ENCODE peak calls at places on chromosomes 11 and 22, in four cellular contexts. One of them, this sample, is unnamed.

GRCh38 chr11:3879216-3879966 is 23.9 kb downstream of the STIM1 start:
- DNase-seq in astrocyte: no peak
- DNase-seq in psoas muscle: no peak
- DNase-seq in CD8-positive, alpha-beta memory T cell: no peak
- DNase-seq in this sample: no peak

GRCh38 chr22:34808618-34809017 is 257.3 kb upstream of the ISX start:
- DNase-seq in astrocyte: peak
- DNase-seq in psoas muscle: no peak
- DNase-seq in CD8-positive, alpha-beta memory T cell: no peak
- DNase-seq in this sample: no peak

GRCh38 chr11:27930946-27931345 is 177.0 kb downstream of the KIF18A start:
- DNase-seq in astrocyte: no peak
- DNase-seq in psoas muscle: no peak
- DNase-seq in CD8-positive, alpha-beta memory T cell: no peak
- DNase-seq in this sample: no peak

GRCh38 chr22:50224071-50224470 is 20.8 kb downstream of the TUBGCP6 start:
- DNase-seq in astrocyte: no peak
- DNase-seq in psoas muscle: no peak
- DNase-seq in CD8-positive, alpha-beta memory T cell: no peak
- DNase-seq in this sample: no peak

GRCh38 chr11:134818531-134818930 is 406.5 kb upstream of the B3GAT1 start:
- DNase-seq in astrocyte: no peak
- DNase-seq in psoas muscle: no peak
- DNase-seq in CD8-positive, alpha-beta memory T cell: no peak
- DNase-seq in this sample: no peak

GRCh38 chr11:1844221-1845094 is 5.7 kb downstream of the TNNI2 start:
- DNase-seq in astrocyte: no peak
- DNase-seq in psoas muscle: peak
- DNase-seq in CD8-positive, alpha-beta memory T cell: peak
- DNase-seq in this sample: no peak

GRCh38 chr11:18757742-18758294 is 31.8 kb upstream of the IGSF22 start:
- DNase-seq in astrocyte: peak
- DNase-seq in psoas muscle: no peak
- DNase-seq in CD8-positive, alpha-beta memory T cell: no peak
- DNase-seq in this sample: no peak

GRCh38 chr22:38937036-38937435 is 20.4 kb upstream of the APOBEC3A start:
- DNase-seq in astrocyte: no peak
- DNase-seq in psoas muscle: no peak
- DNase-seq in CD8-positive, alpha-beta memory T cell: no peak
- DNase-seq in this sample: no peak

GRCh38 chr22:30841264-30841663 is 127.3 kb downstream of the MORC2 start:
- DNase-seq in astrocyte: no peak
- DNase-seq in psoas muscle: no peak
- DNase-seq in CD8-positive, alpha-beta memory T cell: no peak
- DNase-seq in this sample: no peak

GRCh38 chr11:94895971-94896370 is 77.4 kb downstream of the CWC15 start:
- DNase-seq in astrocyte: peak
- DNase-seq in psoas muscle: peak
- DNase-seq in CD8-positive, alpha-beta memory T cell: no peak
- DNase-seq in this sample: no peak

GRCh38 chr11:120324932-120325810 is at the start of gene TLCD5:
- DNase-seq in astrocyte: peak
- DNase-seq in psoas muscle: peak
- DNase-seq in CD8-positive, alpha-beta memory T cell: peak
- DNase-seq in this sample: peak

GRCh38 chr11:1049431-1049891 is 12.9 kb upstream of the MUC6 start:
- DNase-seq in astrocyte: no peak
- DNase-seq in psoas muscle: peak
- DNase-seq in CD8-positive, alpha-beta memory T cell: no peak
- DNase-seq in this sample: no peak

GRCh38 chr11:2881974-2882362 is 3.6 kb downstream of the CDKN1C start:
- DNase-seq in astrocyte: no peak
- DNase-seq in psoas muscle: no peak
- DNase-seq in CD8-positive, alpha-beta memory T cell: no peak
- DNase-seq in this sample: no peak

GRCh38 chr11:7020183-7020917 is at the start of the genes NLRP14 and ZNF214:
- DNase-seq in astrocyte: peak
- DNase-seq in psoas muscle: peak
- DNase-seq in CD8-positive, alpha-beta memory T cell: no peak
- DNase-seq in this sample: peak

GRCh38 chr11:131796541-131796940 is 426.1 kb downstream of the NTM start:
- DNase-seq in astrocyte: no peak
- DNase-seq in psoas muscle: no peak
- DNase-seq in CD8-positive, alpha-beta memory T cell: no peak
- DNase-seq in this sample: no peak

GRCh38 chr22:24460418-24461089 is 33.2 kb downstream of the ADORA2A start:
- DNase-seq in astrocyte: no peak
- DNase-seq in psoas muscle: no peak
- DNase-seq in CD8-positive, alpha-beta memory T cell: no peak
- DNase-seq in this sample: no peak

GRCh38 chr22:45478108-45478771 is 24.4 kb upstream of the FBLN1 start:
- DNase-seq in astrocyte: peak
- DNase-seq in psoas muscle: no peak
- DNase-seq in CD8-positive, alpha-beta memory T cell: no peak
- DNase-seq in this sample: no peak

GRCh38 chr22:49769691-49770315 is 57.9 kb downstream of the BRD1 start:
- DNase-seq in astrocyte: no peak
- DNase-seq in psoas muscle: peak
- DNase-seq in CD8-positive, alpha-beta memory T cell: peak
- DNase-seq in this sample: no peak

GRCh38 chr22:23256138-23256932 is 76.0 kb downstream of the BCR start:
- DNase-seq in astrocyte: no peak
- DNase-seq in psoas muscle: no peak
- DNase-seq in CD8-positive, alpha-beta memory T cell: no peak
- DNase-seq in this sample: no peak

GRCh38 chr22:25134028-25134427 is 65.6 kb upstream of the CRYBB3 start:
- DNase-seq in astrocyte: no peak
- DNase-seq in psoas muscle: no peak
- DNase-seq in CD8-positive, alpha-beta memory T cell: no peak
- DNase-seq in this sample: no peak

GRCh38 chr11:27234043-27234668 is 128.9 kb downstream of the CCDC34 start:
- DNase-seq in astrocyte: peak
- DNase-seq in psoas muscle: peak
- DNase-seq in CD8-positive, alpha-beta memory T cell: no peak
- DNase-seq in this sample: no peak

GRCh38 chr11:79314906-79315689 is 125.7 kb downstream of the TENM4 start:
- DNase-seq in astrocyte: no peak
- DNase-seq in psoas muscle: no peak
- DNase-seq in CD8-positive, alpha-beta memory T cell: no peak
- DNase-seq in this sample: peak

GRCh38 chr11:2413735-2414579 is 13.4 kb downstream of the TSSC4 start:
- DNase-seq in astrocyte: no peak
- DNase-seq in psoas muscle: no peak
- DNase-seq in CD8-positive, alpha-beta memory T cell: no peak
- DNase-seq in this sample: no peak

GRCh38 chr11:75275581-75275980 is 35.0 kb downstream of the TPBGL start:
- DNase-seq in astrocyte: no peak
- DNase-seq in psoas muscle: no peak
- DNase-seq in CD8-positive, alpha-beta memory T cell: peak
- DNase-seq in this sample: no peak

GRCh38 chr11:117663389-117663788 is 133.6 kb downstream of the DSCAML1 start:
- DNase-seq in astrocyte: no peak
- DNase-seq in psoas muscle: no peak
- DNase-seq in CD8-positive, alpha-beta memory T cell: no peak
- DNase-seq in this sample: no peak

GRCh38 chr11:105269862-105270261 is 130.3 kb upstream of the CARD18 start:
- DNase-seq in astrocyte: no peak
- DNase-seq in psoas muscle: no peak
- DNase-seq in CD8-positive, alpha-beta memory T cell: no peak
- DNase-seq in this sample: no peak

GRCh38 chr11:105268404-105269062 is 129.0 kb upstream of the CARD18 start:
- DNase-seq in astrocyte: no peak
- DNase-seq in psoas muscle: no peak
- DNase-seq in CD8-positive, alpha-beta memory T cell: no peak
- DNase-seq in this sample: no peak

DNA sequence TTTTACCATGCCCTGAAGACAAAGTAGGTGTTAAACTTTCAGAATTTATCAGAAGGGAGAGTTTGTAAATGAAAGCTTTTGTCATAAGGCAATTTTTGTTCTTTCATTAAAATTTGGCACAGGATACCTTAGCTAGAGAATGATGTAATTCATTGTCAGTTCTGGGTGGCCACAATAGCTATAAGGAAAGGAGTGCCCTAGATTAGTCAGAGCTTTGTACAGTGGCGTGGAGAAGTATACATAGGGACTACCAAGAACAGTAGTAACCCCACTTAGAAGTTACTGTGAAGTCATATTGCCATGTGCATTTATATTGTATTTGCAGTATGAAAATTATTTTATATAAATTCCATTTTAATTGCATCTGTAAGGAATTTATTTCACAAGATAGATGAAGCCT is 126.3 kb upstream of the CARD18 start:
- DNase-seq in astrocyte: peak
- DNase-seq in psoas muscle: no peak
- DNase-seq in CD8-positive, alpha-beta memory T cell: no peak
- DNase-seq in this sample: no peak
- H3K27ac ChIP-seq in astrocyte: no peak
- H3K27ac ChIP-seq in psoas muscle: no peak
- H3K27ac ChIP-seq in CD8-positive, alpha-beta memory T cell: no peak
- H3K27ac ChIP-seq in this sample: no peak

GRCh38 chr11:13149991-13150390 is 127.6 kb upstream of the BMAL1 start:
- DNase-seq in astrocyte: no peak
- DNase-seq in psoas muscle: no peak
- DNase-seq in CD8-positive, alpha-beta memory T cell: no peak
- DNase-seq in this sample: no peak
- H3K27ac ChIP-seq in astrocyte: no peak
- H3K27ac ChIP-seq in psoas muscle: no peak
- H3K27ac ChIP-seq in CD8-positive, alpha-beta memory T cell: no peak
- H3K27ac ChIP-seq in this sample: no peak

DNA sequence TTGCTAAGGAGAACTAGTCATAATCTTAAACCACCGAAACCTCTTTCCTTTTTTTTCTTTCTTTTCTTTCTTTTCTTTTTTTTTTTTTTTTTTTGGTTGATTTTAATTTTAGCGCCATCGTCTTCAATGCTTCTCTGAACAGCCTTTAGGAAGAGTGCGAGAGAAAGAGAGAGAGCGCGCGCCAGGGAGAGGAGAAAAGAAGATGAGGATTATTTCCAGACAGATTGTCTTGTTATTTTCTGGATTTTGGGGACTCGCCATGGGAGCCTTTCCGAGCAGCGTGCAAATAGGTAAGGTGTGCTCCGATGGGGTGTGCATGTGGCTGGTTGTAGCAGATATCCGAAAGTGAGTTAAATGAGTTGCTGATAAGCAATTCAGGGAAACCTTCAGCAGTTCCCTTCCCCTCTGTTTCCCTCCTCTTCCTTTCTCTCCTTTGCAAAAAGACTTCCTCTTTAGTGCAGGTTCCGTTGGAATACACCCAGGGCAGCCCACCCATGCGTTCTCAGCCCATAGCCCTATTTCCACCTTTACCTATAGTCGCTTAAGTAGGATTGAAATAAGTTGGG is 1.0 kb downstream of the GRIA4 start:
- DNase-seq in astrocyte: no peak
- DNase-seq in psoas muscle: no peak
- DNase-seq in CD8-positive, alpha-beta memory T cell: no peak
- DNase-seq in this sample: no peak
- H3K27ac ChIP-seq in astrocyte: no peak
- H3K27ac ChIP-seq in psoas muscle: no peak
- H3K27ac ChIP-seq in CD8-positive, alpha-beta memory T cell: no peak
- H3K27ac ChIP-seq in this sample: no peak

DNA sequence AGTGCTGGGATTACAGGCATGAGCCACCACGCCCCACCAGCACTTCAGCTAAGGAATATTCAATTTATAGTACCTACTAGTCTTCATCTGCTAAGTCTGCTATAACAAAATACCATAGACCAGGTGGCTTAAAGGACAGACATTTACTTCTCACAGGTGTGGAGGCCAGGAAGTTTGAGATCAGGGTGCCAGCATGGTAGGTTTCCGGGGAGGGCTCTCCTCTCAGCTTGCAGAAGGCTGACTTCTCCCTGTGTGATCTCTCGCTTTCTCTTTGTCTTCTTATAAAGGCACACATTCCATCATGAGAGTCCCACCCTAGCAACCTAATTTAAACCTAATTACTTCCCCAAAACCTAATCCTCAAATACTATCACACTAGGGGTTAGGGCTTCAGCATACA is 433.0 kb downstream of the INSC start:
- DNase-seq in astrocyte: no peak
- DNase-seq in psoas muscle: no peak
- DNase-seq in CD8-positive, alpha-beta memory T cell: no peak
- DNase-seq in this sample: no peak
- H3K27ac ChIP-seq in astrocyte: no peak
- H3K27ac ChIP-seq in psoas muscle: no peak
- H3K27ac ChIP-seq in CD8-positive, alpha-beta memory T cell: no peak
- H3K27ac ChIP-seq in this sample: no peak

DNA sequence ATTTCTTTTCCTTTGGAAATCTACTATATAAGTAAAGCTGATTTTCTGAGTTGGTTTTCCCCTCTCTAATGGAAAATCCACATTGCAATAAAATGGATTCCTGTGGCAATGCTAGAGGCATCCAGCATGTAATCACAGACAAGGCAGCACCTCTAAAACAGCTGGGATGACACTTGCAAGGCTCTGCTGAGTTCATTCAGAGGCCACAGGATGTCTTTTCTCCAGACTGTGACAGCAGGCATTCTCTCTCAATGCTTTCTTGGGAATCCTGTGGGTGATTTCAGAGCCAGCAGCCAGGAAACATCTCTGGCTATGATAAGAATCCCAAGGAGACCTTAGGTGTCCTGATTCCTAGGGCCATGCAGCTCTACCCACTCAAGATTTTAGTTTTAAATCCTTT is 201.3 kb upstream of the BLID start:
- DNase-seq in astrocyte: peak
- DNase-seq in psoas muscle: no peak
- DNase-seq in CD8-positive, alpha-beta memory T cell: no peak
- DNase-seq in this sample: no peak
- H3K27ac ChIP-seq in astrocyte: no peak
- H3K27ac ChIP-seq in psoas muscle: no peak
- H3K27ac ChIP-seq in CD8-positive, alpha-beta memory T cell: no peak
- H3K27ac ChIP-seq in this sample: no peak

GRCh38 chr22:19997561-19998231 is 18.9 kb downstream of the ARVCF start:
- DNase-seq in astrocyte: no peak
- DNase-seq in psoas muscle: peak
- DNase-seq in CD8-positive, alpha-beta memory T cell: no peak
- DNase-seq in this sample: no peak
- H3K27ac ChIP-seq in astrocyte: no peak
- H3K27ac ChIP-seq in psoas muscle: no peak
- H3K27ac ChIP-seq in CD8-positive, alpha-beta memory T cell: no peak
- H3K27ac ChIP-seq in this sample: no peak

GRCh38 chr11:71188886-71189767 is 63.2 kb downstream of the SHANK2 start:
- DNase-seq in astrocyte: no peak
- DNase-seq in psoas muscle: no peak
- DNase-seq in CD8-positive, alpha-beta memory T cell: no peak
- DNase-seq in this sample: no peak
- H3K27ac ChIP-seq in astrocyte: no peak
- H3K27ac ChIP-seq in psoas muscle: no peak
- H3K27ac ChIP-seq in CD8-positive, alpha-beta memory T cell: no peak
- H3K27ac ChIP-seq in this sample: no peak